ENCODE peak calls at places on chromosomes 4 and X, in five cellular contexts. U is mucosa of descending colon, X is body of pancreas, V is endothelial cell of umbilical vein, B is endothelial cell. M is an unnamed sample.

GRCh38 chr4:794911-795725 is 30.8 kb downstream of the CPLX1 start:
- DNase-seq in V (no peak), B (no peak), U (peak), X (no peak), M (no peak)

GRCh38 chrX:31227250-31227649 is 155.4 kb upstream of the FTHL17 start:
- DNase-seq in X (no peak), V (no peak), B (no peak), U (no peak), M (no peak)

GRCh38 chr4:1495416-1496115 is 89.3 kb upstream of the NKX1-1 start:
- DNase-seq in U (peak), B (no peak), V (no peak), X (peak), M (no peak)

GRCh38 chrX:13364230-13364629 is 44.4 kb upstream of the ATXN3L start:
- DNase-seq in U (no peak), V (no peak), X (no peak), B (no peak), M (no peak)

GRCh38 chrX:138034136-138034535 is 468.2 kb downstream of the ZIC3 start:
- DNase-seq in X (no peak), V (no peak), U (no peak), B (no peak), M (no peak)

GRCh38 chr4:40038972-40039371 is 17.7 kb upstream of the N4BP2 start:
- DNase-seq in B (no peak), X (no peak), V (peak), U (no peak), M (no peak)

GRCh38 chrX:47941423-47941822 is 62.4 kb downstream of the ZNF182 start:
- DNase-seq in U (no peak), X (no peak), B (no peak), V (no peak), M (no peak)

GRCh38 chr4:65195666-65196065 is 474.6 kb downstream of the EPHA5 start:
- DNase-seq in B (no peak), X (no peak), V (no peak), U (no peak), M (no peak)

GRCh38 chr4:150010525-150011126 is 67.6 kb upstream of the DCLK2 start:
- DNase-seq in U (no peak), V (peak), B (peak), X (peak), M (no peak)

GRCh38 chrX:74458738-74459137 is 37.4 kb downstream of the SLC16A2 start:
- DNase-seq in B (no peak), V (peak), X (no peak), U (no peak), M (no peak)

GRCh38 chr4:66736593-66736992 is 808.7 kb downstream of the CENPC start:
- DNase-seq in X (no peak), U (no peak), V (no peak), B (no peak), M (no peak)

GRCh38 chr4:98851806-98852205 is 77.1 kb downstream of the EIF4E start:
- DNase-seq in X (no peak), V (no peak), U (no peak), B (no peak), M (no peak)

GRCh38 chr4:170004656-170005250 is 21.4 kb downstream of the MFAP3L start:
- DNase-seq in U (no peak), B (no peak), X (no peak), V (no peak), M (no peak)

GRCh38 chr4:24772061-24772705 is 23.2 kb upstream of the SOD3 start:
- DNase-seq in V (no peak), U (no peak), X (no peak), B (no peak), M (no peak)

GRCh38 chrX:24294619-24295018 is 19.2 kb downstream of the SUPT20HL2 start:
- DNase-seq in V (peak), X (no peak), U (no peak), B (peak), M (no peak)

GRCh38 chr4:32135642-32136041 is 1415.5 kb downstream of the PCDH7 start:
- DNase-seq in U (no peak), V (no peak), X (no peak), B (no peak), M (no peak)

GRCh38 chrX:103520391-103520790 is 1.1 kb upstream of the RAB40A start:
- DNase-seq in U (no peak), X (no peak), V (no peak), B (no peak), M (no peak)

GRCh38 chr4:1693131-1693896 is 9.2 kb upstream of the FAM53A start:
- DNase-seq in B (peak), U (peak), X (peak), V (peak), M (no peak)

GRCh38 chrX:100939336-100939735 is 10.6 kb upstream of the XKRX start:
- DNase-seq in B (no peak), U (no peak), V (no peak), X (no peak), M (no peak)

GRCh38 chr4:181838253-181838652 is 404.9 kb upstream of the TENM3 start:
- DNase-seq in V (no peak), B (no peak), U (no peak), X (no peak), M (no peak)

GRCh38 chr4:74014332-74014731 is 15.9 kb upstream of the CXCL5 start:
- DNase-seq in U (no peak), V (no peak), X (no peak), B (no peak), M (no peak)

GRCh38 chrX:152137771-152138387 is 498 bp downstream of the MAGEA10 start:
- DNase-seq in B (no peak), U (no peak), V (no peak), X (no peak), M (no peak)

GRCh38 chrX:139204903-139205667 is 325.5 kb upstream of the F9 start:
- DNase-seq in X (peak), B (peak), U (peak), V (no peak), M (no peak)

GRCh38 chr4:138188406-138189084 is 53.6 kb downstream of the SLC7A11 start:
- DNase-seq in U (no peak), V (no peak), B (no peak), X (no peak), M (no peak)

GRCh38 chr4:153267013-153267412 is 62.8 kb downstream of the TRIM2 start:
- DNase-seq in B (no peak), U (no peak), X (peak), V (peak), M (no peak)

GRCh38 chrX:13078739-13079444 is 34.5 kb upstream of the FAM9C start:
- DNase-seq in U (peak), X (peak), V (peak), B (no peak), M (no peak)

GRCh38 chrX:45596190-45596808 is 395.6 kb upstream of the DIPK2B start:
- DNase-seq in X (no peak), U (no peak), V (peak), B (no peak), M (no peak)

GRCh38 chr4:128682942-128683666 is 126.4 kb upstream of the JADE1 start:
- DNase-seq in X (no peak), V (no peak), U (no peak), B (no peak), M (no peak)

GRCh38 chrX:24268786-24269185 is 45.1 kb downstream of the SUPT20HL2 start:
- DNase-seq in X (no peak), V (no peak), U (no peak), B (no peak), M (no peak)

GRCh38 chrX:40267334-40268118 is 169.8 kb upstream of the BCOR start:
- DNase-seq in B (no peak), U (no peak), X (no peak), V (peak), M (no peak)
- TF ChIP-seq CTCF in B (no peak), U (no peak), X (no peak), V (no peak), M (no peak)

DNA sequence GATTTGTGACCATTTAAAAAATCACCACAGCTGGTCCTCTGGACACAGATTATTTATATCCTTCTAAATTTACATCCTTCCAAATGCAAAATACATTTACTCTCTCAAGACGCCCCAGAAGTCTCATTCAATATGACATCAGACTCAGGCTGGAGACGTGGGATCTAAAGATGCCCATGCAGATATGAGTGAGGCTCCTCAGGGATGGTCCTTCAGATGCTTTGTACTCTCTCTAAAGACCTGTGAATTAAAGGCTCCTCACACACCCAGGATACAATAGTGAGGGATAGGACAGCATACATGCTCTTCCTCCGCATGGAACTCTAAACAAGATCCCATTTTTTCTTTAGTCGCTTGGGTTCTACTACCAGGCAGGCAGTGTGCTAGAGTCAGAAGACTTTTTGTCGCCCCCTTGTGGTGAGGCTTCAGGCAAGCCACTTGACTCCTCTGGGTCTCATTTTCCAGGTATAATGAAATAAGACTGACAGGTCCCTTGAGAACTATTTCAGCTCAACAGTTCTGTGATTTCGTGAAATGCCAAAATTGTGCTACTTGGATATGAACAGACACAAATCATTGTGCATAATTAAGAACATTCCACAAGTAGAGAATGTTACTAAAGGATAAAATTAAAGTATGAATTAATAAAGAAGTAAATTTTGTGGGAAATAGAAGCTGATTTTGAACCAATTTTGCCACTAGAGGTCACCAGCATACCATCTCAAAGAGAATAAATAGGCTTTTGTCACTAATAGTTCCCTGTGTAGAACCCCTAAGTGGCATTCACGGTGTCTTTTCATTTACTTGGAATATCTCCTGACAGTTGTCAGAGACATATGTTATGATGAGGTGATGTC is 13.6 kb upstream of the SCOC start:
- DNase-seq in X (peak), V (peak), B (peak), U (peak), M (no peak)
- TF ChIP-seq CTCF in X (peak), V (peak), B (peak), U (peak), M (peak)

DNA sequence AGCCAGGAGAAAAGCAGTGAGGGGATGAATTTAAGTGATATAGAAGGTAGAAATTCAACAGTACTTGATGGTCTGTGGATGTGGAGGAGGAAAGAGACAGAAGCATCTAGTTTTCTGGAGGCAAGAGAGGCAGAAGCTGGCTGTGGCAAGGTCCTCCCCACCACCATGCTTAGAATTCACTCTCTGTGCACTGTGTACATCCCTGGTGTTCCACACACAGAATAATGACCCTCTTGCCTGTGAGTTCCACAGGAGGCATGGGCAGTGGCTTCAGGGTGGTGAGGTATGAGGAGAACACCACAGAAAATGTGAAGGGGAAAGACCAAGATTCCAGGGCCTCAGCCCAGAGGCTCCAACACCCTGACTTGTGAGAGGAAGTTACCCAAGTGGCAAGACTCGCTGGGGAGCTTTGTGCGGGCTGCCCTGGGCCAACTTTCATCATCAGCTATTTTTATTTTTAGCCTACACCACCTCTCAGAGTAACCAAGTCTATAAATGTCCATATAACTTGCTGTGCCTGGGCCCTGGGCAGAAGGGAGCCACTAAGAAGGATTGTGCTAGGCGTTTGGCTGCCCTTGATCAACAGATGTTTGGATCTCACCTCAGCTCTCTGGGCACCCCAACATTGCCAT is 7.8 kb upstream of the INTS6L start:
- DNase-seq in B (no peak), U (no peak), X (no peak), V (no peak), M (no peak)
- TF ChIP-seq CTCF in B (no peak), U (no peak), X (no peak), V (no peak), M (no peak)

GRCh38 chr4:165428957-165429356 is 50.1 kb downstream of the CPE start:
- DNase-seq in X (no peak), B (no peak), U (no peak), V (no peak), M (no peak)

GRCh38 chr4:165426331-165426730 is 47.5 kb downstream of the CPE start:
- DNase-seq in B (no peak), V (no peak), X (no peak), U (no peak), M (no peak)

GRCh38 chr4:165426769-165427168 is 48.0 kb downstream of the CPE start:
- DNase-seq in B (no peak), U (no peak), X (no peak), V (no peak), M (no peak)

GRCh38 chr4:165425629-165426028 is 46.8 kb downstream of the CPE start:
- DNase-seq in B (no peak), V (no peak), U (no peak), X (no peak), M (no peak)
- TF ChIP-seq CTCF in B (no peak), V (no peak), U (no peak), X (no peak), M (no peak)

GRCh38 chr4:155174668-155175067 is 33.8 kb upstream of the NPY2R start:
- DNase-seq in X (no peak), U (no peak), B (no peak), V (no peak), M (no peak)

GRCh38 chr4:155164705-155165104 is 43.7 kb upstream of the NPY2R start:
- DNase-seq in X (no peak), V (no peak), B (no peak), U (no peak), M (no peak)

GRCh38 chr4:155173371-155173770 is 35.1 kb upstream of the NPY2R start:
- DNase-seq in B (no peak), X (no peak), U (no peak), V (no peak), M (no peak)

DNA sequence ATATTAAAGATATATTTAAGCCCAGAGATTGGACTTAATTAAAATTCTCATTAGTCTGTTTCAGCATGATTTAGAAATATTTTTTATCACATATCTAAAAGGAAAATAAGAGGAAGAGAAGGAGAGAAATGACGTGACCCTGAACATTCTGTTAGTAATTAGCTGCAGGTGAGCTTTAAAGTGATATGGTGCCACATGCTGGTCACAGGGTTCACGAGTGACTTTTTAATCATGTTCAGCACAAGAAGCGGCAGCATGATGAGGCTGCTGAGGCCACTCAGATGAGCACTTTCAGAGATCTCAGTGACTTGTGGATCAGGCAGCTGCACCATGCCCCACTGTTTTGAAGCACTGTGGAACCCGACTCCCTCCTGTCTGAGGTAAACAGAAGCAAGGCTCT is 37.9 kb upstream of the NPY2R start:
- DNase-seq in V (no peak), B (no peak), X (no peak), U (no peak), M (no peak)
- TF ChIP-seq CTCF in V (no peak), B (no peak), X (no peak), U (no peak), M (no peak)

GRCh38 chrX:106959897-106960296 is 39.7 kb downstream of the CLDN2 start:
- DNase-seq in U (no peak), V (peak), X (peak), B (no peak), M (no peak)
- TF ChIP-seq CTCF in U (no peak), V (no peak), X (peak), B (no peak), M (peak)

GRCh38 chrX:115284877-115285276 is 4.6 kb upstream of the LUZP4 start:
- DNase-seq in B (no peak), X (no peak), V (peak), U (no peak), M (no peak)
- TF ChIP-seq CTCF in B (no peak), X (no peak), V (no peak), U (no peak), M (no peak)